ENCODE peak calls at places on chromosomes 7 and 10, in eight cellular contexts. V is thoracic aorta, D is choroid plexus epithelial cell, C is glutamatergic neuron, I is RWPE1, O is ovary, U is fibroblast of mammary gland, Z is astrocyte of the cerebellum. T is an unnamed sample.

GRCh38 chr7:85776691-85777363 is 590.0 kb upstream of the SEMA3D start:
- DNase-seq in V (no peak), D (no peak), C (no peak), I (no peak), O (no peak), U (peak; percentile 65), Z (no peak), T (no peak)

GRCh38 chr10:78847486-78847885 is 221.3 kb upstream of the ZMIZ1 start:
- DNase-seq in V (no peak), D (no peak), C (no peak), I (no peak), O (no peak), U (no peak), Z (no peak), T (no peak)

GRCh38 chr7:151386301-151387160 is 23.3 kb downstream of the WDR86 start:
- DNase-seq in V (no peak), D (no peak), C (peak; percentile 9), I (no peak), O (no peak), U (no peak), Z (no peak), T (no peak)

GRCh38 chr10:23384364-23384763 is 39.8 kb upstream of the C10orf67 start:
- DNase-seq in V (no peak), D (peak; percentile 43), C (no peak), I (peak; percentile 81), O (no peak), U (no peak), Z (no peak), T (no peak)

GRCh38 chr10:60238408-60239100 is 151.1 kb downstream of the ANK3 start:
- DNase-seq in V (no peak), D (peak; percentile 81), C (no peak), I (peak; percentile 26), O (no peak), U (peak; percentile 57), Z (peak; percentile 64), T (peak; percentile 15)

GRCh38 chr7:5661941-5662340 is 119.5 kb downstream of the RNF216 start:
- DNase-seq in V (no peak), D (no peak), C (no peak), I (no peak), O (no peak), U (no peak), Z (no peak), T (no peak)

GRCh38 chr10:94131885-94132284 is 138.2 kb downstream of the PLCE1 start:
- DNase-seq in V (no peak), D (peak; percentile 65), C (no peak), I (no peak), O (no peak), U (peak; percentile 73), Z (peak; percentile 62), T (no peak)

GRCh38 chr7:141754939-141755338 is 9.0 kb upstream of the TAS2R3 start:
- DNase-seq in V (no peak), D (peak; percentile 46), C (no peak), I (peak; percentile 3), O (no peak), U (peak; percentile 36), Z (no peak), T (peak; percentile 5)

GRCh38 chr10:11282156-11282555 is 264.5 kb downstream of the CELF2 start:
- DNase-seq in V (no peak), D (no peak), C (no peak), I (no peak), O (no peak), U (no peak), Z (no peak), T (no peak)

GRCh38 chr7:77434570-77434969 is 18.4 kb upstream of the GSAP start:
- DNase-seq in V (no peak), D (peak; percentile 64), C (no peak), I (no peak), O (no peak), U (peak; percentile 70), Z (no peak), T (no peak)

GRCh38 chr7:41085244-41085643 is 617.6 kb downstream of the INHBA start:
- DNase-seq in V (no peak), D (peak; percentile 60), C (no peak), I (peak; percentile 11), O (no peak), U (peak; percentile 83), Z (peak; percentile 79), T (no peak)

GRCh38 chr7:100192951-100193350 is 15.2 kb downstream of the STAG3 start:
- DNase-seq in V (no peak), D (no peak), C (no peak), I (no peak), O (no peak), U (no peak), Z (no peak), T (no peak)

GRCh38 chr7:100195222-100195621 is 17.5 kb downstream of the STAG3 start:
- DNase-seq in V (no peak), D (no peak), C (no peak), I (no peak), O (no peak), U (no peak), Z (no peak), T (no peak)

GRCh38 chr7:100200693-100201092 is 19.1 kb upstream of the PVRIG start:
- DNase-seq in V (no peak), D (no peak), C (no peak), I (no peak), O (no peak), U (no peak), Z (no peak), T (no peak)

DNA sequence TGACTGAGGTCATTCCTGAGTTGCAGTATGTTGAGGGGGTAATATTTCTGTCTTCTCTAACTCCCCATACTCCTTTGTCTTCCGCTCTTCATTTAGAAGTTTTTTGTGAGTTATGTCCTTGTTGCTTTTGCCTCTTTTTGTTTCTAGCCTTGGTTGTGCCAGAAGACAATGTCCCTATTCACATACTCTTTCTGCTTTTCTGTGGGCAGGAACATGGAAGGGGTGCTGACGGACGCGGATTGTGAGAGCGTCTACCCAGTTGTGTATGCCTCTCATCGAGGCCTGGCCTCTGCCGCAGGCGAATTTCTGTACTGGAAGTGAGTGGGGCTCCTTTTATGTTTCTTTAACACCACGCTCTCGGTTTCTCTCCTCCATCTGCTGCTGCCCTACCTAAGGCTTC is 20.5 kb downstream of the STAG3 start:
- DNase-seq in V (no peak), D (no peak), C (no peak), I (no peak), O (no peak), U (no peak), Z (no peak), T (no peak)
- TF ChIP-seq CTCF in V (no peak), D (no peak), C (no peak), I (no peak), O (no peak), U (no peak), Z (no peak), T (no peak)

GRCh38 chr10:46539596-46540411 is 16.7 kb downstream of the GPRIN2 start:
- DNase-seq in V (no peak), D (peak; percentile 95), C (peak; percentile 4), I (no peak), O (no peak), U (no peak), Z (peak; percentile 37), T (peak; percentile 1)

GRCh38 chr10:46542567-46543323 is 13.7 kb downstream of the GPRIN2 start:
- DNase-seq in V (peak; percentile 1), D (no peak), C (peak; percentile 12), I (no peak), O (peak; percentile 6), U (no peak), Z (no peak), T (peak; percentile 1)

GRCh38 chr10:46540412-46541016 is 15.9 kb downstream of the GPRIN2 start:
- DNase-seq in V (no peak), D (peak; percentile 45), C (peak; percentile 3), I (no peak), O (no peak), U (no peak), Z (no peak), T (peak; percentile 0)

GRCh38 chr10:46541735-46542566 is 14.5 kb downstream of the GPRIN2 start:
- DNase-seq in V (no peak), D (no peak), C (peak; percentile 17), I (no peak), O (peak; percentile 4), U (no peak), Z (no peak), T (peak; percentile 1)

GRCh38 chr10:46541017-46541661 is 15.3 kb downstream of the GPRIN2 start:
- DNase-seq in V (no peak), D (peak; percentile 49), C (peak; percentile 90), I (no peak), O (no peak), U (no peak), Z (no peak), T (peak; percentile 5)
- TF ChIP-seq CTCF in V (peak; percentile 31), D (peak; percentile 34), C (peak; percentile 82), I (no peak), O (no peak), U (no peak), Z (peak; percentile 6), T (no peak)

DNA sequence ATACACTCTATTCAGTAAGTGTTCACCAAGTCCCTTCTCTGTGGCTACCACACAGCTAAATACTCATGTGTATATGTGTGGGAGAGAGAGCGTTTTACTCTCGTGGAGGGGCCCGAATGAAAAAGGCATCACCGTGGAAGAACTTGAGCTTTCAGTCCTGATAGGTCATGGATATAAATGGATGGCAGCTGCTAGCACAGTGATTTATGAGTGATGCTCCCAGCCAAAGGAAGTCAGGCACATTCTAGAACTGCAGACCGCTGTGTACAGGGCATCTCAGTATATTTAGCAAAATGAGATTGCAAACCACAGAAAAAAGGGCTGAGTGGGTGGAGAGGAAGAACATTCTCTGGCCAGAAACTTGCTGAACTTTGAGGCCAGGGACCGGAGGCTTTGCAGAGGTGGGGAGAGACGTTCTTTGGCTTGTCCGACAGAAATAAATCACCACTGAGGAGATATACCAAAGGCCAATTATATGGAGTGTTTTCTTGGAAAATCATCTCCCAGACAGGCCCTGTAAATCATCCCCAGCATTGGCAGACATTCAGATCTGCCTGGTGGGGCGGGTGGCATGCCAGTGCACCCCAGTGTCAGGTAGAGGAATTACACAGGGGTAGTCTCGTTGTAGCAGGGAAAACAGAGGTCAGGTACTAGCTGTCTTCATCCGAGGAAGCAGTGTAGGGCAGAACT is 655.3 kb downstream of the LRMDA start:
- DNase-seq in V (no peak), D (peak; percentile 85), C (no peak), I (peak; percentile 72), O (peak; percentile 84), U (peak; percentile 95), Z (peak; percentile 74), T (peak; percentile 8)
- TF ChIP-seq CTCF in V (peak; percentile 63), D (peak; percentile 75), C (peak; percentile 23), I (peak; percentile 23), O (peak; percentile 65), U (peak; percentile 77), Z (peak; percentile 73), T (peak; percentile 42)

GRCh38 chr7:30163231-30163894 is 28.6 kb downstream of the MTURN start:
- DNase-seq in V (no peak), D (peak; percentile 5), C (no peak), I (peak; percentile 63), O (no peak), U (no peak), Z (no peak), T (peak; percentile 66)

GRCh38 chr7:30166155-30166840 is 31.5 kb downstream of the MTURN start:
- DNase-seq in V (no peak), D (no peak), C (no peak), I (peak; percentile 40), O (no peak), U (peak; percentile 13), Z (no peak), T (no peak)

GRCh38 chr7:30165590-30165989 is 30.8 kb downstream of the MTURN start:
- DNase-seq in V (no peak), D (no peak), C (no peak), I (no peak), O (no peak), U (no peak), Z (no peak), T (no peak)

GRCh38 chr7:30162622-30163124 is 27.9 kb downstream of the MTURN start:
- DNase-seq in V (no peak), D (peak; percentile 70), C (no peak), I (peak; percentile 82), O (no peak), U (peak; percentile 77), Z (no peak), T (peak; percentile 37)

GRCh38 chr7:30164567-30164966 is 29.8 kb downstream of the MTURN start:
- DNase-seq in V (no peak), D (peak; percentile 74), C (no peak), I (peak; percentile 68), O (no peak), U (peak; percentile 73), Z (peak; percentile 58), T (no peak)
- TF ChIP-seq CTCF in V (peak; percentile 47), D (peak; percentile 61), C (peak; percentile 27), I (peak; percentile 74), O (no peak), U (peak; percentile 56), Z (peak; percentile 50), T (peak; percentile 52)

T was measured in activated CD8-positive, alpha-beta T cell treated with anti-CD3 and anti-CD28 coated beads for 36 hours.